ENCODE peak calls at places on chromosome 6, in eight cellular contexts. K is GF-D8, D is LoVo, J is spleen, C is lung, A is iris pigment epithelial cell, N is substantia nigra, P is HFF-Myc. H is an unnamed sample.

GRCh38 chr6:24640166-24640565 is 5.8 kb downstream of the KIAA0319 start:
- DNase-seq in P (no peak), C (no peak), K (no peak), D (no peak), N (no peak), A (no peak), J (no peak), H (no peak)

GRCh38 chr6:143410859-143411270 is 39.6 kb downstream of the ADAT2 start:
- DNase-seq in N (no peak), J (no peak), K (no peak), P (no peak), C (no peak), A (peak; percentile 66), D (no peak), H (no peak)

GRCh38 chr6:139330271-139330670 is 38.5 kb upstream of the TXLNB start:
- DNase-seq in J (no peak), P (no peak), D (no peak), N (no peak), A (no peak), C (no peak), K (no peak), H (no peak)

GRCh38 chr6:133262804-133263203 is 21.6 kb downstream of the EYA4 start:
- DNase-seq in K (no peak), C (no peak), N (no peak), D (no peak), P (no peak), J (no peak), A (no peak), H (no peak)

GRCh38 chr6:26394289-26394688 is 7.8 kb upstream of the BTN3A1 start:
- DNase-seq in A (peak; percentile 77), K (no peak), J (no peak), N (no peak), P (no peak), C (no peak), D (peak; percentile 82), H (peak; percentile 55)

GRCh38 chr6:63305278-63305677 is 14.5 kb downstream of the LGSN start:
- DNase-seq in C (no peak), J (no peak), A (no peak), P (no peak), K (no peak), N (no peak), D (no peak), H (no peak)

GRCh38 chr6:55819811-55820210 is 55.6 kb downstream of the BMP5 start:
- DNase-seq in C (no peak), K (no peak), D (no peak), N (no peak), P (peak; percentile 22), J (no peak), A (peak; percentile 31), H (no peak)

GRCh38 chr6:15308445-15309213 is 62.8 kb downstream of the JARID2 start:
- DNase-seq in J (no peak), C (no peak), K (peak; percentile 64), P (no peak), D (no peak), N (no peak), A (no peak), H (no peak)

GRCh38 chr6:130161627-130162404 is 60.9 kb downstream of the SAMD3 start:
- DNase-seq in K (no peak), D (no peak), J (no peak), C (no peak), P (no peak), N (no peak), A (no peak), H (no peak)

GRCh38 chr6:140228491-140228890 is 854.0 kb upstream of the CITED2 start:
- DNase-seq in A (no peak), J (no peak), C (no peak), K (no peak), D (no peak), N (no peak), P (no peak), H (no peak)

GRCh38 chr6:13480631-13481501 is 6.5 kb downstream of the GFOD1 start:
- DNase-seq in A (peak; percentile 36), J (no peak), D (no peak), N (no peak), P (no peak), K (no peak), C (no peak), H (no peak)

GRCh38 chr6:89290401-89291155 is 24.5 kb downstream of the GABRR2 start:
- DNase-seq in A (no peak), P (no peak), K (no peak), J (no peak), D (no peak), C (no peak), N (no peak), H (no peak)

GRCh38 chr6:156852858-156853216 is 75.7 kb downstream of the ARID1B start:
- DNase-seq in D (no peak), C (no peak), J (no peak), K (no peak), A (no peak), P (no peak), N (no peak), H (no peak)

GRCh38 chr6:97175806-97176205 is 107.2 kb downstream of the MMS22L start:
- DNase-seq in A (no peak), K (no peak), D (no peak), N (no peak), P (no peak), C (peak; percentile 30), J (no peak), H (no peak)

GRCh38 chr6:20608371-20608770 is 74.1 kb downstream of the CDKAL1 start:
- DNase-seq in D (no peak), C (no peak), J (no peak), A (no peak), K (no peak), N (no peak), P (no peak), H (no peak)

GRCh38 chr6:150293423-150294280 is 75.2 kb upstream of the IYD start:
- DNase-seq in J (no peak), A (peak; percentile 69), C (no peak), N (no peak), K (no peak), P (no peak), D (peak; percentile 7), H (no peak)

GRCh38 chr6:106133040-106133439 is 46.9 kb downstream of the PRDM1 start:
- DNase-seq in C (no peak), D (peak; percentile 53), J (no peak), K (no peak), N (no peak), P (no peak), A (no peak), H (no peak)

GRCh38 chr6:20159781-20160540 is 52.3 kb downstream of the MBOAT1 start:
- DNase-seq in K (no peak), N (no peak), D (no peak), C (no peak), J (no peak), A (peak; percentile 46), P (no peak), H (no peak)

GRCh38 chr6:19415605-19416326 is 421.4 kb upstream of the ID4 start:
- DNase-seq in J (no peak), C (no peak), D (no peak), A (peak; percentile 70), N (no peak), K (no peak), P (no peak), H (peak; percentile 41)

GRCh38 chr6:121399971-121400370 is 35.5 kb upstream of the GJA1 start:
- DNase-seq in A (no peak), P (no peak), C (no peak), J (no peak), D (peak; percentile 23), N (no peak), K (no peak), H (no peak)

GRCh38 chr6:50654155-50654554 is 59.2 kb upstream of the TFAP2D start:
- DNase-seq in K (no peak), J (no peak), A (no peak), C (no peak), N (no peak), P (no peak), D (no peak), H (no peak)

GRCh38 chr6:166578536-166579233 is 7.8 kb downstream of the RAMACL start:
- DNase-seq in D (no peak), A (no peak), N (no peak), K (no peak), J (no peak), P (no peak), C (no peak), H (no peak)

GRCh38 chr6:146700078-146700686 is 101.4 kb downstream of the ADGB start:
- DNase-seq in N (peak; percentile 55), A (peak; percentile 82), P (peak; percentile 77), J (no peak), K (no peak), D (peak; percentile 72), C (peak; percentile 83), H (peak; percentile 62)

GRCh38 chr6:115984809-115985208 is 75.9 kb downstream of the FRK start:
- DNase-seq in P (no peak), K (no peak), N (no peak), A (no peak), J (no peak), C (no peak), D (no peak), H (no peak)

GRCh38 chr6:166615059-166615770 is 11.8 kb downstream of the RPS6KA2 start:
- DNase-seq in P (no peak), A (peak; percentile 76), N (no peak), J (no peak), K (no peak), C (no peak), D (no peak), H (no peak)

GRCh38 chr6:70369332-70369950 is 43.9 kb upstream of the FAM135A start:
- DNase-seq in N (peak; percentile 42), K (peak; percentile 22), C (peak; percentile 66), P (peak; percentile 48), D (peak; percentile 72), A (peak; percentile 65), J (peak; percentile 85), H (peak; percentile 27)

GRCh38 chr6:164039954-164040375 is 625.4 kb downstream of the QKI start:
- DNase-seq in J (peak; percentile 81), A (no peak), C (peak; percentile 38), N (no peak), P (no peak), K (no peak), D (no peak), H (no peak)

GRCh38 chr6:116267879-116268588 is 11.7 kb downstream of the TSPYL1 start:
- DNase-seq in P (no peak), N (no peak), K (no peak), A (peak; percentile 31), J (no peak), C (no peak), D (no peak), H (no peak)

GRCh38 chr6:45661667-45662066 is 283.9 kb upstream of the SUPT3H start:
- DNase-seq in N (no peak), J (no peak), C (no peak), A (peak; percentile 52), P (peak; percentile 69), D (no peak), K (no peak), H (no peak)

GRCh38 chr6:4344317-4344899 is 209.0 kb upstream of the ECI2 start:
- DNase-seq in N (no peak), P (peak; percentile 49), D (no peak), K (peak; percentile 50), A (no peak), C (no peak), J (no peak), H (no peak)

GRCh38 chr6:56079761-56080540 is 167.4 kb downstream of the COL21A1 start:
- DNase-seq in C (no peak), A (peak; percentile 57), N (no peak), P (no peak), K (no peak), J (no peak), D (no peak), H (no peak)

GRCh38 chr6:161359617-161359945 is 85.7 kb upstream of the AGPAT4 start:
- DNase-seq in A (peak; percentile 7), N (no peak), K (no peak), P (no peak), C (no peak), D (no peak), J (no peak), H (no peak)

GRCh38 chr6:111825439-111825838 is 47.8 kb downstream of the FYN start:
- DNase-seq in P (no peak), K (no peak), J (no peak), D (no peak), A (no peak), C (no peak), N (no peak), H (no peak)

GRCh38 chr6:11008821-11009220 is 35.3 kb downstream of the ELOVL2 start:
- DNase-seq in A (peak; percentile 77), N (no peak), D (no peak), P (no peak), K (no peak), J (no peak), C (no peak), H (no peak)